ENCODE peak calls at places on chromosomes 2 and 18, in four cellular contexts. One of them, this sample, is unnamed.

GRCh38 chr2:138086556-138086955 is 122.3 kb downstream of the HNMT start:
- DNase-seq in right atrium auricular region: no peak
- DNase-seq in GM12864: no peak
- DNase-seq in choroid plexus epithelial cell: peak
- DNase-seq in this sample: no peak

GRCh38 chr2:155840661-155841060 is 491.9 kb downstream of the NR4A2 start:
- DNase-seq in right atrium auricular region: no peak
- DNase-seq in GM12864: no peak
- DNase-seq in choroid plexus epithelial cell: no peak
- DNase-seq in this sample: no peak

GRCh38 chr2:191311627-191312026 is 66.4 kb downstream of the MYO1B start:
- DNase-seq in right atrium auricular region: no peak
- DNase-seq in GM12864: no peak
- DNase-seq in choroid plexus epithelial cell: peak
- DNase-seq in this sample: peak

GRCh38 chr2:219362524-219363164 is 25.1 kb downstream of the DNPEP start:
- DNase-seq in right atrium auricular region: peak
- DNase-seq in GM12864: peak
- DNase-seq in choroid plexus epithelial cell: peak
- DNase-seq in this sample: peak

GRCh38 chr18:25005602-25006375 is 346.2 kb downstream of the ZNF521 start:
- DNase-seq in right atrium auricular region: no peak
- DNase-seq in GM12864: no peak
- DNase-seq in choroid plexus epithelial cell: peak
- DNase-seq in this sample: peak

GRCh38 chr2:118047273-118047898 is 33.5 kb upstream of the CCDC93 start:
- DNase-seq in right atrium auricular region: no peak
- DNase-seq in GM12864: no peak
- DNase-seq in choroid plexus epithelial cell: peak
- DNase-seq in this sample: peak

GRCh38 chr2:111712940-111713339 is 171.1 kb downstream of the ANAPC1 start:
- DNase-seq in right atrium auricular region: no peak
- DNase-seq in GM12864: no peak
- DNase-seq in choroid plexus epithelial cell: no peak
- DNase-seq in this sample: no peak

GRCh38 chr2:220665108-220665471 is 907.0 kb downstream of the EPHA4 start:
- DNase-seq in right atrium auricular region: no peak
- DNase-seq in GM12864: no peak
- DNase-seq in choroid plexus epithelial cell: no peak
- DNase-seq in this sample: no peak

GRCh38 chr2:85441859-85442258 is 23.3 kb downstream of the SH2D6 start:
- DNase-seq in right atrium auricular region: no peak
- DNase-seq in GM12864: no peak
- DNase-seq in choroid plexus epithelial cell: no peak
- DNase-seq in this sample: no peak

GRCh38 chr2:175396696-175397095 is 215.2 kb upstream of the ATP5MC3 start:
- DNase-seq in right atrium auricular region: no peak
- DNase-seq in GM12864: no peak
- DNase-seq in choroid plexus epithelial cell: no peak
- DNase-seq in this sample: no peak

GRCh38 chr2:159936471-159936870 is 125.9 kb downstream of the PLA2R1 start:
- DNase-seq in right atrium auricular region: no peak
- DNase-seq in GM12864: no peak
- DNase-seq in choroid plexus epithelial cell: no peak
- DNase-seq in this sample: no peak

GRCh38 chr2:230068658-230069080 is at the start of gene SLC16A14:
- DNase-seq in right atrium auricular region: no peak
- DNase-seq in GM12864: no peak
- DNase-seq in choroid plexus epithelial cell: peak
- DNase-seq in this sample: peak

GRCh38 chr2:45274190-45274926 is 265.1 kb upstream of the SIX2 start:
- DNase-seq in right atrium auricular region: no peak
- DNase-seq in GM12864: no peak
- DNase-seq in choroid plexus epithelial cell: no peak
- DNase-seq in this sample: no peak

GRCh38 chr2:121276341-121276740 is 8.7 kb downstream of the TFCP2L1 start:
- DNase-seq in right atrium auricular region: no peak
- DNase-seq in GM12864: no peak
- DNase-seq in choroid plexus epithelial cell: no peak
- DNase-seq in this sample: no peak

GRCh38 chr18:45627204-45627526 is 11.9 kb downstream of the SLC14A2 start:
- DNase-seq in right atrium auricular region: no peak
- DNase-seq in GM12864: no peak
- DNase-seq in choroid plexus epithelial cell: no peak
- DNase-seq in this sample: no peak

GRCh38 chr18:58645398-58645797 is 16.5 kb upstream of the ALPK2 start:
- DNase-seq in right atrium auricular region: no peak
- DNase-seq in GM12864: no peak
- DNase-seq in choroid plexus epithelial cell: no peak
- DNase-seq in this sample: peak

GRCh38 chr2:212619954-212620353 is 81.4 kb upstream of the ERBB4 start:
- DNase-seq in right atrium auricular region: no peak
- DNase-seq in GM12864: no peak
- DNase-seq in choroid plexus epithelial cell: peak
- DNase-seq in this sample: peak

GRCh38 chr2:73291461-73292315 is 1.7 kb downstream of the EGR4 start:
- DNase-seq in right atrium auricular region: no peak
- DNase-seq in GM12864: no peak
- DNase-seq in choroid plexus epithelial cell: no peak
- DNase-seq in this sample: no peak

GRCh38 chr2:158741631-158742030 is 53.5 kb upstream of the DAPL1 start:
- DNase-seq in right atrium auricular region: no peak
- DNase-seq in GM12864: no peak
- DNase-seq in choroid plexus epithelial cell: no peak
- DNase-seq in this sample: no peak

GRCh38 chr2:191836853-191837769 is 9.8 kb downstream of the CAVIN2 start:
- DNase-seq in right atrium auricular region: no peak
- DNase-seq in GM12864: no peak
- DNase-seq in choroid plexus epithelial cell: peak
- DNase-seq in this sample: no peak

GRCh38 chr2:209331291-209331844 is 92.5 kb upstream of the MAP2 start:
- DNase-seq in right atrium auricular region: no peak
- DNase-seq in GM12864: peak
- DNase-seq in choroid plexus epithelial cell: peak
- DNase-seq in this sample: peak

GRCh38 chr2:168583064-168583709 is 127.1 kb downstream of the CERS6 start:
- DNase-seq in right atrium auricular region: no peak
- DNase-seq in GM12864: no peak
- DNase-seq in choroid plexus epithelial cell: peak
- DNase-seq in this sample: no peak

GRCh38 chr2:111618577-111618930 is 265.4 kb downstream of the ANAPC1 start:
- DNase-seq in right atrium auricular region: peak
- DNase-seq in GM12864: no peak
- DNase-seq in choroid plexus epithelial cell: no peak
- DNase-seq in this sample: no peak

GRCh38 chr2:27494284-27494943 is 586 bp downstream of the FNDC4 start:
- DNase-seq in right atrium auricular region: peak
- DNase-seq in GM12864: no peak
- DNase-seq in choroid plexus epithelial cell: peak
- DNase-seq in this sample: no peak
- TF ChIP-seq CTCF in right atrium auricular region: no peak
- TF ChIP-seq CTCF in GM12864: no peak
- TF ChIP-seq CTCF in choroid plexus epithelial cell: peak
- TF ChIP-seq CTCF in this sample: no peak

GRCh38 chr18:79926715-79927596 is 24.5 kb downstream of the SLC66A2 start:
- DNase-seq in right atrium auricular region: no peak
- DNase-seq in GM12864: no peak
- DNase-seq in choroid plexus epithelial cell: peak
- DNase-seq in this sample: no peak

GRCh38 chr18:79923896-79924585 is 27.4 kb downstream of the SLC66A2 start:
- DNase-seq in right atrium auricular region: no peak
- DNase-seq in GM12864: no peak
- DNase-seq in choroid plexus epithelial cell: no peak
- DNase-seq in this sample: no peak

GRCh38 chr18:79925656-79925979 is 25.8 kb downstream of the SLC66A2 start:
- DNase-seq in right atrium auricular region: no peak
- DNase-seq in GM12864: no peak
- DNase-seq in choroid plexus epithelial cell: peak
- DNase-seq in this sample: no peak

GRCh38 chr18:79926306-79926705 is 25.1 kb downstream of the SLC66A2 start:
- DNase-seq in right atrium auricular region: no peak
- DNase-seq in GM12864: no peak
- DNase-seq in choroid plexus epithelial cell: no peak
- DNase-seq in this sample: no peak

DNA sequence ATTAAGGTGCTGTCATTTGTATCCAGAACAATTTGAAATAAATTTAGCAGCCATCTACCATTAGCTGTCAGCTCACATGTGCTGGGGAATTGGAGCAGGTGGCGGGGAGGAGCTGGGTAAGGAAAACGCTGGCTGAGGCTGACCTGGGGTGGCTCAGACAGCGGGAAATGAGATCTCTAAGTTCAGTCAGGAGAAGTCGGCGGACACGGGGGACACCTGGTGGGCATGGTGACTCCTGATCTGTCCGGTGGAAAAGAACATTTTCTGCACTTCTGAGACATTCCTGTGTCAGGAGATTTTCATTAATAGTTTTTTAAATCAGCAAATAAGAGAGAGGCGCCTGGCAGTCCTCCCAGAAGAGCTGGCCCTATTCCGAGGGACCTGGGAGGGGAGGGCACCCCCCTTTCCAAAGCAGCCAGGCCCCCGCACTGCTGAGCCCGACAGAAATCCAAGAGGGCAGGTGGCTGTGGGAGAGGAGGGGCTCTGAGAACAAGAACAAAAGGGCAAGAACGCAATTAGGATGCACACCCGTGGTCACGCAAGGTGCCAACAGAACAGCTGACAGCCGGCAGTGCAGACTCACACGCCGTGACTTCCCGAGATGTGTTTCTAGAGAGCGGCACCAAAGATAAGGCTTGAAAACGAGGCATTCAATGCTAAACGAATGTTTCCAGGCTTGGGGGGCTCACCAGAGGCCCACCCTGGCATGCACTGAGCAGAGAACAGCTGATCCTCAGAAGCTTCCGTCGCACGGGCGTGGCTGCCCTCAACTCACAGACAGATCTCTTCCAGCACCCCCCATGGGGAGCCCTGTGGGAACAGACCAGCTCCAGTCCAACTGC is 26.4 kb downstream of the SLC66A2 start:
- DNase-seq in right atrium auricular region: no peak
- DNase-seq in GM12864: no peak
- DNase-seq in choroid plexus epithelial cell: peak
- DNase-seq in this sample: no peak
- TF ChIP-seq CTCF in right atrium auricular region: no peak
- TF ChIP-seq CTCF in GM12864: no peak
- TF ChIP-seq CTCF in choroid plexus epithelial cell: peak
- TF ChIP-seq CTCF in this sample: no peak

GRCh38 chr2:217944366-217944765 is 58.4 kb downstream of the TNS1 start:
- DNase-seq in right atrium auricular region: no peak
- DNase-seq in GM12864: no peak
- DNase-seq in choroid plexus epithelial cell: no peak
- DNase-seq in this sample: no peak

GRCh38 chr2:217941886-217942728 is 60.7 kb downstream of the TNS1 start:
- DNase-seq in right atrium auricular region: no peak
- DNase-seq in GM12864: no peak
- DNase-seq in choroid plexus epithelial cell: no peak
- DNase-seq in this sample: no peak

GRCh38 chr2:217942731-217943335 is 60.0 kb downstream of the TNS1 start:
- DNase-seq in right atrium auricular region: no peak
- DNase-seq in GM12864: no peak
- DNase-seq in choroid plexus epithelial cell: no peak
- DNase-seq in this sample: no peak

GRCh38 chr2:217944923-217945322 is 57.9 kb downstream of the TNS1 start:
- DNase-seq in right atrium auricular region: no peak
- DNase-seq in GM12864: no peak
- DNase-seq in choroid plexus epithelial cell: no peak
- DNase-seq in this sample: no peak

DNA sequence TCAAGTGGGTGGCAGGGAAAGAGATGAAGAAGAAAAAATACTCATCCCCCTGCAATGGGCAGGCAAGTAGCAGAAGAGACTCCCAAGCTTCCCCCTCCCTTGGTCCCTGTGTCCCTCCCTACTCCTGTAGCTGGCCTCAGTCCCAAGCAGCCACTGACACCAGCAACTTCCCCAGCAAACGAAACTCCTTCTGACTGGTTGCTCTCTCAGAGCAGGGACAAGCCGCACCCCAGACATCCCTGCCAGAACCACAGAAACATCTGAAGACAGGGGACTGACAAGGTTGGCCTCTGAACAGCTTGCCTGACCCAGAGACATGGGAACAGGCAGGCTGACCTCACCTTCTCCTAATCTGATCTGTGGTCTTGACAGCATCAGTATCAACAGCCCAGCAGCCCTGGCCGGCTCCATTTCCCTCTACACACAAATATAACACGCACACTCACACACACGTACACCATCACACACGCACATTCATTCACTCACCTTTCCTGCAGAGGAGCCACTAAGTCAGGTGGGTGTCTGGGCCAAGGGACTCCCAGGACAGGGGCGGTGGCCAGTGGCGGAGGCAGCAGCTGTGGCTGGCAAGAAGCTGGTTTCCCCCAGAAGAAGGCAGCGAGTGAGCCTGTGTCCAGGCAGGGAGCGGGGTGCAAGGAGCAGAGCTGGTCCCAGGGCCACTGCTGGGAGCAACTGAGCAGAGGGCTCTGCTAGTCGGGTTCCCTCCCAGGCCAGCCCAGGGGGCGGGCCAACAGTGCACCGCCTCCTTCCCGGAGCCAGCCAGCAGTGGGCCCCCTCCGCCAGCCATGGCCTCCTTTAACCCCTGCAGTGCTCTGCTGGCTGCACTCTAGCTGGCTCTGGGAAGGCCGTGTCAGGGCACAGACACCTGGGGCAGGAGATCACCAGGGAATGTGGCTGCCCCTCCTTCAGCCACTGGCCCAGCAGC is 59.1 kb downstream of the TNS1 start:
- DNase-seq in right atrium auricular region: peak
- DNase-seq in GM12864: no peak
- DNase-seq in choroid plexus epithelial cell: peak
- DNase-seq in this sample: no peak
- TF ChIP-seq CTCF in right atrium auricular region: peak
- TF ChIP-seq CTCF in GM12864: no peak
- TF ChIP-seq CTCF in choroid plexus epithelial cell: peak
- TF ChIP-seq CTCF in this sample: peak

DNA sequence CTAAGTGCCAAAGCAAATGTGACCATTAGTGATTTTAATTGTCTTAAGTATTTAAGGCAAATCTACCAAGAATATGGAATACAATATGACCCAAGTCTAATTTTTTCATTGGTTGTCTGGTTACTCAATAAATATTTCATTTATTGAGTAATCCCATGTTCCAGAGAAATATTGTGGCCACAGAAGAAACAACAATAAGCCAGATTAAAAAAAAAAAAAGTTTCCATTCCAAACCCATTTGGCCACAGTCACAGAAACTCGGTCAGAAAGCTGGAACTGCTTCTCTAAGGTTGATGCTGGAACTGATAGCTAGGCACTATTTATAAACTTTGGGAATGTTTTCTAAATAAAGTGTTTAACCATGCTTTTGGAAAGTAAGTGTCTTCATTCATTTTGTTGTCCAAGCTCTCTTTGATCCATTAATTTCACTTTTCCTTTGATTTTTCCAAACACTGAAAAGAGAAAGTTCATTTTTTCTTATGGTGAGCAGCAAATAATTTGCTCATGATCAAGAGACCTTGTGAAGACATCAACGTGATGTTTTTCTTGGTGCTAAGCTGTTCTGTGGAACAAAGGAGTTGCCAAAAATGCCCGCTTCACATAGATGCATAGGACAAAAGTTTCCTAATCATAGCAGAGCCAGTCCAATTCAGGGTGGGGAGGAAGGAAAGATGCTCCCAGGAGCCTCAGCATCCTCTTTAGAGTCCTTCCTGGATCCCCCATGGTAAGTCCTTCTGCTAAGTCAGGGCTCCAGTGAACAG is 72.1 kb upstream of the CCBE1 start:
- DNase-seq in right atrium auricular region: no peak
- DNase-seq in GM12864: no peak
- DNase-seq in choroid plexus epithelial cell: peak
- DNase-seq in this sample: no peak
- TF ChIP-seq CTCF in right atrium auricular region: no peak
- TF ChIP-seq CTCF in GM12864: no peak
- TF ChIP-seq CTCF in choroid plexus epithelial cell: no peak
- TF ChIP-seq CTCF in this sample: no peak

This sample was measured in bronchial epithelial cell.